ENCODE peak calls at places on chromosomes 6 and 20, in seven cellular contexts. N is H1, J is SK-N-SH, M is HepG2, D is K562, I is GM12892, X is GM12878. E is an unnamed sample.

GRCh38 chr20:46622125-46622524 is 29.1 kb downstream of the SLC13A3 start:
- DNase-seq in N (no peak), J (no peak), M (no peak), D (no peak), I (no peak), X (no peak), E (no peak)

GRCh38 chr6:147577466-147577865 is 69.0 kb downstream of the SAMD5 start:
- DNase-seq in N (no peak), J (no peak), M (no peak), D (no peak), I (no peak), X (no peak), E (no peak)

GRCh38 chr6:1316482-1317220 is 4.8 kb downstream of the FOXQ1 start:
- DNase-seq in N (no peak), J (peak), M (peak), D (no peak), I (no peak), X (peak), E (no peak)

GRCh38 chr20:58722877-58723627 is 30.5 kb downstream of the NPEPL1 start:
- DNase-seq in N (no peak), J (no peak), M (no peak), D (no peak), I (no peak), X (no peak), E (no peak)

GRCh38 chr6:81834141-81834621 is 81.7 kb upstream of the TENT5A start:
- DNase-seq in N (no peak), J (no peak), M (no peak), D (no peak), I (no peak), X (no peak), E (no peak)

GRCh38 chr6:158068893-158069799 is 87.5 kb downstream of the SYNJ2 start:
- DNase-seq in N (no peak), J (no peak), M (no peak), D (peak), I (no peak), X (no peak), E (no peak)

GRCh38 chr20:61912665-61913422 is 152.8 kb downstream of the TAF4 start:
- DNase-seq in N (no peak), J (no peak), M (no peak), D (no peak), I (no peak), X (peak), E (peak)

GRCh38 chr6:111837641-111838500 is 35.4 kb downstream of the FYN start:
- DNase-seq in N (no peak), J (no peak), M (no peak), D (no peak), I (no peak), X (peak), E (no peak)

GRCh38 chr6:54267798-54268197 is 40.4 kb upstream of the TINAG start:
- DNase-seq in N (no peak), J (peak), M (peak), D (no peak), I (no peak), X (no peak), E (no peak)

GRCh38 chr20:21529863-21530262 is 16.0 kb upstream of the NKX2-2 start:
- DNase-seq in N (no peak), J (no peak), M (peak), D (no peak), I (no peak), X (no peak), E (no peak)

GRCh38 chr20:56445540-56445939 is 22.9 kb upstream of the RTF2 start:
- DNase-seq in N (no peak), J (no peak), M (no peak), D (no peak), I (no peak), X (no peak), E (no peak)

GRCh38 chr6:22113046-22113766 is 183.6 kb downstream of the PRL start:
- DNase-seq in N (no peak), J (no peak), M (no peak), D (no peak), I (no peak), X (no peak), E (no peak)

GRCh38 chr6:38818691-38819090 is 103.6 kb downstream of the DNAH8 start:
- DNase-seq in N (no peak), J (no peak), M (no peak), D (no peak), I (no peak), X (no peak), E (no peak)

GRCh38 chr6:103367212-103367611 is 1492.5 kb downstream of the HACE1 start:
- DNase-seq in N (no peak), J (no peak), M (no peak), D (no peak), I (no peak), X (no peak), E (no peak)

GRCh38 chr6:165922309-165922794 is 245.3 kb downstream of the TBXT start:
- DNase-seq in N (no peak), J (no peak), M (no peak), D (no peak), I (no peak), X (no peak), E (no peak)

GRCh38 chr6:143000771-143001170 is 55.8 kb upstream of the HIVEP2 start:
- DNase-seq in N (no peak), J (no peak), M (no peak), D (no peak), I (no peak), X (no peak), E (no peak)

GRCh38 chr6:132246632-132247270 is 154.5 kb downstream of the MOXD1 start:
- DNase-seq in N (no peak), J (no peak), M (no peak), D (no peak), I (no peak), X (no peak), E (no peak)

GRCh38 chr6:167825059-167825758 is 1.5 kb upstream of the AFDN start:
- DNase-seq in N (no peak), J (no peak), M (no peak), D (no peak), I (no peak), X (no peak), E (no peak)

GRCh38 chr6:42453027-42453648 is 1.4 kb upstream of the TRERF1 start:
- DNase-seq in N (no peak), J (peak), M (peak), D (peak), I (peak), X (peak), E (peak)

GRCh38 chr6:152642578-152643375 is 5.6 kb upstream of the SYNE1 start:
- DNase-seq in N (peak), J (peak), M (peak), D (no peak), I (peak), X (no peak), E (no peak)

GRCh38 chr6:155455766-155456165 is at the start of gene NOX3:
- DNase-seq in N (no peak), J (no peak), M (no peak), D (no peak), I (no peak), X (no peak), E (no peak)

GRCh38 chr6:126716012-126716411 is 376.1 kb downstream of the CENPW start:
- DNase-seq in N (no peak), J (no peak), M (no peak), D (no peak), I (no peak), X (no peak), E (no peak)

GRCh38 chr6:43804550-43805223 is 34.7 kb downstream of the VEGFA start:
- DNase-seq in N (no peak), J (no peak), M (peak), D (no peak), I (no peak), X (no peak), E (no peak)
- TF ChIP-seq POLR2AphosphoS5 in N (no peak), J (no peak), M (no peak), D (no peak), I (no peak), X (no peak), E (no peak)

GRCh38 chr20:24016560-24016959 is 28.0 kb upstream of the GGTLC1 start:
- DNase-seq in N (no peak), J (no peak), M (no peak), D (no peak), I (no peak), X (no peak), E (no peak)
- TF ChIP-seq TAF1 in N (no peak), J (no peak), M (no peak), D (no peak), I (no peak), X (no peak), E (no peak)

GRCh38 chr6:32843979-32844838 is at the start of gene PSMB8:
- DNase-seq in N (peak), J (peak), M (peak), D (peak), I (peak), X (peak), E (peak)
- TF ChIP-seq POLR2AphosphoS5 in N (peak), J (no peak), M (peak), D (no peak), I (peak), X (peak), E (peak)

DNA sequence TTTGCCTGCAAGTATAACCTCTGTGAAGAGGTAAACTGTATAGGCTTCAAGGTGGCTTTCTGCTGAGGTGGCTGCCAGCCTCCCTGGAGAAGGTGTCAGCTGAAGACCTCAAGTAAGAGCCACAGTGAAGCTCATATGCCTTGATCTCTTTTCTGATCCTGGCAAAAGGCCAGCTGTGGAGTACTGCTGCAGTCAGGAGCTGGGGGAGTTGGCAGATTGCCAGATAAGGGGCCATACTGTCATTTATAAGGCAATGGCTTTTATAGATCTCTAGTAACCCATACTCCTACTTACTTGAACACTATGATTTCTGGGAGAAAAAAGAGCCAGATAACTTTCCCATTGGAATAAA is 8.8 kb upstream of the CEP85L start:
- DNase-seq in N (no peak), J (peak), M (no peak), D (peak), I (no peak), X (no peak), E (no peak)
- TF ChIP-seq TAF1 in N (no peak), J (no peak), M (no peak), D (no peak), I (no peak), X (no peak), E (no peak)

DNA sequence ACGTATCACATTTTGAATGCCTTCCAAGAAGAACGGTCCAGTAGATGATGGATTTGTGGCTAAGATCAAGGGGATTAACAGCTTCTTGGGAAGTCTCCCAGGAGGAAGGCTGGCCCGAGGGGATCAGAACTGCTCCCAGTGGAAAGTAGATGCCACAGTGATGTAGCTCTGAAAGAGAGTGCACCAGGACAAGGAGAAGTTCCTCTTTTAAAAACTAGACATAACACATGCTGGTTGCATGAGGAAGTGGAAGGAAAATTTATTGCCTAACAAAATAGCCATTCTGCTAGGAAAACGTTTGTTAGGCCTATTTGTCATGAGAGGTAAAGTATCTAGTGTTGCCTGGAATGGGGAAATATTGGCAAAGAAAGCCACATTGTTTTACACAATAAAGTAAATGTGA is 87.8 kb downstream of the CDH26 start:
- DNase-seq in N (no peak), J (no peak), M (no peak), D (no peak), I (no peak), X (no peak), E (no peak)
- TF ChIP-seq POLR2AphosphoS5 in N (no peak), J (no peak), M (no peak), D (no peak), I (no peak), X (no peak), E (no peak)

DNA sequence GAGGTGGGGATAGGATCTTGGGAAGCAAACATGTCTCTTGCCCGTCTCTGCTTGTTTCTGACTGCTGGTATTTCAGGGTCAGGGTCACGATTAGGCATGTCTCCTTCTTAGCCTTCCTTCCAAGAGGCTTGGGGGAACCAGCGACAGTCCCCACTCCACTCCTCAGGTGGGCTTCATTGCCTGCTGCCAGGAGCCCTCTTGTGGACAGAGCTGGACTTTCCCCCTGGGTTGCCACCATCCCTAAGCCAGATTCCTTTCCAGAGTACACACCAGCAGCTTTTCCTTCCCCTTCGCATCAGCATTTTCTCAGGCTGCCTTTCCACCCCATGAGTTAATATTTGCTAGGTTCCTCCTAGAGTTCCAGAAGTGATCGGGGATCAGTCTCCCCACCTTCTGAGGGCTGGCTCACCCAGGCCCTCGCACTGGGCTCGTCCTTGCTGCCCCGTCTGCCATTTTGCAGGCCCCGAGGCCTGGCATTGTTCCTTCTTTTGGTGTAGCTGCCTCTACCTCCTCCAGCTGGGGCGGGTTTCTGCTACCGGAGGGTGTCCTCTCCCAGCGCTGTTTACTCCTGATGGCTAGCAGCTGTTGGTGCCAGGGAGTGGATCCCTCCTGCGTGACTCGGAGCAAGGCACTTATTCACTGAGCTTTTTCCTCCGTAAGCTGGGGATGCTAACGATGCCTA is 8.8 kb upstream of the C20orf144 start:
- DNase-seq in N (peak), J (peak), M (peak), D (peak), I (peak), X (no peak), E (peak)
- TF ChIP-seq TAF1 in N (no peak), J (no peak), M (no peak), D (no peak), I (no peak), X (no peak), E (no peak)

GRCh38 chr20:23147964-23148720 is 62.0 kb upstream of the CD93 start:
- DNase-seq in N (no peak), J (no peak), M (peak), D (peak), I (no peak), X (peak), E (no peak)
- TF ChIP-seq POLR2AphosphoS5 in N (no peak), J (peak), M (peak), D (peak), I (peak), X (no peak), E (no peak)

GRCh38 chr6:8579372-8579771 is 144.0 kb upstream of the SLC35B3 start:
- DNase-seq in N (no peak), J (no peak), M (no peak), D (no peak), I (no peak), X (no peak), E (no peak)
- TF ChIP-seq TAF1 in N (no peak), J (no peak), M (no peak), D (no peak), I (no peak), X (no peak), E (no peak)

E was measured in GM12891.